ENCODE peak calls at places on chromosomes 11 and 22, in nine cellular contexts. One of them, this sample, is unnamed.

GRCh38 chr22:25210831-25211230 is 8.6 kb upstream of the CRYBB2 start:
- DNase-seq in sigmoid colon: no peak
- DNase-seq in uterus: no peak
- DNase-seq in heart left ventricle: no peak
- DNase-seq in stomach: no peak
- DNase-seq in body of pancreas: no peak
- DNase-seq in IMR-90: no peak
- DNase-seq in NB4: no peak
- DNase-seq in prostate gland: no peak
- DNase-seq in this sample: no peak

GRCh38 chr11:115170133-115170815 is 333.9 kb downstream of the CADM1 start:
- DNase-seq in prostate gland: no peak
- DNase-seq in body of pancreas: peak; percentile 23
- DNase-seq in sigmoid colon: no peak
- DNase-seq in NB4: peak; percentile 30
- DNase-seq in uterus: no peak
- DNase-seq in IMR-90: peak; percentile 38
- DNase-seq in heart left ventricle: no peak
- DNase-seq in stomach: no peak
- DNase-seq in this sample: peak; percentile 34

GRCh38 chr11:67043572-67044329 is 12.9 kb upstream of the RHOD start:
- DNase-seq in uterus: no peak
- DNase-seq in sigmoid colon: no peak
- DNase-seq in NB4: no peak
- DNase-seq in stomach: no peak
- DNase-seq in body of pancreas: no peak
- DNase-seq in prostate gland: no peak
- DNase-seq in heart left ventricle: no peak
- DNase-seq in IMR-90: peak; percentile 18
- DNase-seq in this sample: no peak

GRCh38 chr11:70141490-70142014 is 61.5 kb upstream of the FADD start:
- DNase-seq in sigmoid colon: no peak
- DNase-seq in NB4: no peak
- DNase-seq in stomach: no peak
- DNase-seq in uterus: peak; percentile 25
- DNase-seq in prostate gland: no peak
- DNase-seq in body of pancreas: no peak
- DNase-seq in IMR-90: no peak
- DNase-seq in heart left ventricle: no peak
- DNase-seq in this sample: no peak

GRCh38 chr11:100557830-100558611 is 129.1 kb upstream of the ARHGAP42 start:
- DNase-seq in prostate gland: no peak
- DNase-seq in uterus: no peak
- DNase-seq in sigmoid colon: no peak
- DNase-seq in body of pancreas: no peak
- DNase-seq in NB4: no peak
- DNase-seq in IMR-90: peak; percentile 63
- DNase-seq in heart left ventricle: no peak
- DNase-seq in stomach: no peak
- DNase-seq in this sample: no peak

GRCh38 chr11:67251841-67252240 is 14.4 kb upstream of the GRK2 start:
- DNase-seq in heart left ventricle: no peak
- DNase-seq in NB4: no peak
- DNase-seq in sigmoid colon: no peak
- DNase-seq in stomach: no peak
- DNase-seq in body of pancreas: no peak
- DNase-seq in IMR-90: no peak
- DNase-seq in uterus: no peak
- DNase-seq in prostate gland: no peak
- DNase-seq in this sample: no peak

GRCh38 chr11:134504146-134504905 is 92.3 kb upstream of the B3GAT1 start:
- DNase-seq in heart left ventricle: no peak
- DNase-seq in uterus: no peak
- DNase-seq in body of pancreas: no peak
- DNase-seq in NB4: no peak
- DNase-seq in stomach: peak; percentile 23
- DNase-seq in prostate gland: no peak
- DNase-seq in sigmoid colon: no peak
- DNase-seq in IMR-90: no peak
- DNase-seq in this sample: no peak

GRCh38 chr22:19513823-19514222 is 10.4 kb downstream of the CLDN5 start:
- DNase-seq in sigmoid colon: no peak
- DNase-seq in body of pancreas: no peak
- DNase-seq in uterus: no peak
- DNase-seq in IMR-90: no peak
- DNase-seq in NB4: no peak
- DNase-seq in prostate gland: no peak
- DNase-seq in heart left ventricle: no peak
- DNase-seq in stomach: no peak
- DNase-seq in this sample: no peak

GRCh38 chr11:129192150-129192549 is at the start of gene ARHGAP32:
- DNase-seq in prostate gland: no peak
- DNase-seq in IMR-90: no peak
- DNase-seq in uterus: no peak
- DNase-seq in sigmoid colon: no peak
- DNase-seq in heart left ventricle: no peak
- DNase-seq in stomach: no peak
- DNase-seq in body of pancreas: no peak
- DNase-seq in NB4: no peak
- DNase-seq in this sample: no peak

GRCh38 chr11:114068327-114068726 is 8.8 kb downstream of the ZBTB16 start:
- DNase-seq in NB4: no peak
- DNase-seq in uterus: no peak
- DNase-seq in IMR-90: no peak
- DNase-seq in heart left ventricle: no peak
- DNase-seq in prostate gland: no peak
- DNase-seq in body of pancreas: no peak
- DNase-seq in stomach: no peak
- DNase-seq in sigmoid colon: peak; percentile 29
- DNase-seq in this sample: no peak
- TF ChIP-seq POLR2A in NB4: no peak
- TF ChIP-seq POLR2A in uterus: no peak
- TF ChIP-seq POLR2A in IMR-90: no peak
- TF ChIP-seq POLR2A in heart left ventricle: no peak
- TF ChIP-seq POLR2A in prostate gland: no peak
- TF ChIP-seq POLR2A in body of pancreas: no peak
- TF ChIP-seq POLR2A in stomach: no peak
- TF ChIP-seq POLR2A in sigmoid colon: no peak
- TF ChIP-seq POLR2A in this sample: no peak

GRCh38 chr11:76704171-76704948 is 33.8 kb upstream of the LRRC32 start:
- DNase-seq in prostate gland: no peak
- DNase-seq in heart left ventricle: no peak
- DNase-seq in sigmoid colon: no peak
- DNase-seq in NB4: no peak
- DNase-seq in stomach: no peak
- DNase-seq in body of pancreas: no peak
- DNase-seq in uterus: no peak
- DNase-seq in IMR-90: no peak
- DNase-seq in this sample: peak; percentile 56
- TF ChIP-seq POLR2A in prostate gland: no peak
- TF ChIP-seq POLR2A in heart left ventricle: no peak
- TF ChIP-seq POLR2A in sigmoid colon: no peak
- TF ChIP-seq POLR2A in NB4: no peak
- TF ChIP-seq POLR2A in stomach: no peak
- TF ChIP-seq POLR2A in body of pancreas: no peak
- TF ChIP-seq POLR2A in uterus: no peak
- TF ChIP-seq POLR2A in IMR-90: no peak
- TF ChIP-seq POLR2A in this sample: no peak

DNA sequence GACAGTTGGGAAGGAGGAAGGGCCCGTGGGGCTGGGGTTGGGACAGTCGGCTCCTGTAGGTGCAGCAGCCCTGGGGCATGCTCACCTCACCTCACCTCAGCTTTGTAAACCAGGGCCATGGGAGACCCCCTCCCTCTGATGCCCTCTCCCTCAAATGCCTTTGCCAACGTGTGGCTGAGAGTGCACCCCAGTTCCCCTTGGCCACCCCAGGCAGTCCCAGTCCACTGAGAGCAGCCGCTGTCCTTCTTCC is 4.2 kb upstream of the NEAT1 start:
- DNase-seq in sigmoid colon: no peak
- DNase-seq in IMR-90: no peak
- DNase-seq in body of pancreas: no peak
- DNase-seq in heart left ventricle: no peak
- DNase-seq in NB4: no peak
- DNase-seq in uterus: no peak
- DNase-seq in stomach: no peak
- DNase-seq in prostate gland: no peak
- DNase-seq in this sample: peak; percentile 73
- TF ChIP-seq POLR2A in sigmoid colon: peak; percentile 45
- TF ChIP-seq POLR2A in IMR-90: no peak
- TF ChIP-seq POLR2A in body of pancreas: no peak
- TF ChIP-seq POLR2A in heart left ventricle: peak; percentile 61
- TF ChIP-seq POLR2A in NB4: no peak
- TF ChIP-seq POLR2A in uterus: peak; percentile 43
- TF ChIP-seq POLR2A in stomach: no peak
- TF ChIP-seq POLR2A in prostate gland: peak; percentile 46
- TF ChIP-seq POLR2A in this sample: no peak

GRCh38 chr11:73327812-73328364 is 19.8 kb downstream of the ARHGEF17 start:
- DNase-seq in IMR-90: no peak
- DNase-seq in heart left ventricle: no peak
- DNase-seq in prostate gland: no peak
- DNase-seq in stomach: no peak
- DNase-seq in body of pancreas: no peak
- DNase-seq in uterus: no peak
- DNase-seq in NB4: no peak
- DNase-seq in sigmoid colon: no peak
- DNase-seq in this sample: no peak
- TF ChIP-seq POLR2A in IMR-90: no peak
- TF ChIP-seq POLR2A in heart left ventricle: no peak
- TF ChIP-seq POLR2A in prostate gland: no peak
- TF ChIP-seq POLR2A in stomach: no peak
- TF ChIP-seq POLR2A in body of pancreas: no peak
- TF ChIP-seq POLR2A in uterus: no peak
- TF ChIP-seq POLR2A in NB4: no peak
- TF ChIP-seq POLR2A in sigmoid colon: no peak
- TF ChIP-seq POLR2A in this sample: no peak

DNA sequence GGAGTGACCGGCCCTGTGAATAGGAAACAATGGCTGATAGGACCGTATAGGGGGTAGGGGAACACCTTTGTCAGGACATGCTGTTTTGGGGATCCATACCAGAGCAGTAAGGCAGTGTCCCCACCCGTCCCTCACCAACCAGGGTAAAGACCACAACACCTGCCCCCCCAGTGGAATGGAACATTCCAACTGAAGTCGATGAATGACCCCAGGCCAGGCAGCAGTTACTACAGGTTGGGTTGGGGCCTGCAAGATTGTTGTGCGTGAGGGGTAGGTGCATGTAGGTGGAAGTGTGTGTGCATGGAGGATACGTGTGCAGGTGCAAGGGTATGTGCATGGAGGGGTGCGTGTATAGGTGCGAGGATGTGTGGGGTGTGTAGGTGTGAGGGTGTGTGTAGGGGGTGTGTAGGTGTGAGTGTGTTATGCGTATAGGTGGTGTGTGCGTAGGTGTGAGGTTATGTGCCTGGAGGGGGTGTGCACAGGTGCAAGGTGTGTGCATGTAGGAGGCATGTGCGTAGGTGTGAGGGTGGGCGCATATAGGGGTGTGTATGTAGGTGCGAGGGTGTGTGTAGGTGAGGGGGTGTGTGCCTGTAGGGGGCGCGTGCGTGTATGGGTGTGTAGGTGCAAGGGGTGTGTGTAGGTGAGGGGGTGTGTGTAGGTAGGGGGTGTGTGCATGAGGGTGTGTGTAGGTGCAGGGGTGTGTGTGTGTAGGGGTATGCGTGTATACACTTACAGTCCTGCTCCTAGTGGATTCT is 32.9 kb downstream of the PISD start:
- DNase-seq in prostate gland: no peak
- DNase-seq in heart left ventricle: no peak
- DNase-seq in stomach: no peak
- DNase-seq in uterus: no peak
- DNase-seq in body of pancreas: no peak
- DNase-seq in NB4: no peak
- DNase-seq in IMR-90: no peak
- DNase-seq in sigmoid colon: no peak
- DNase-seq in this sample: peak; percentile 49
- TF ChIP-seq POLR2A in prostate gland: no peak
- TF ChIP-seq POLR2A in heart left ventricle: no peak
- TF ChIP-seq POLR2A in stomach: no peak
- TF ChIP-seq POLR2A in uterus: no peak
- TF ChIP-seq POLR2A in body of pancreas: no peak
- TF ChIP-seq POLR2A in NB4: no peak
- TF ChIP-seq POLR2A in IMR-90: peak; percentile 33
- TF ChIP-seq POLR2A in sigmoid colon: no peak
- TF ChIP-seq POLR2A in this sample: peak; percentile 26

DNA sequence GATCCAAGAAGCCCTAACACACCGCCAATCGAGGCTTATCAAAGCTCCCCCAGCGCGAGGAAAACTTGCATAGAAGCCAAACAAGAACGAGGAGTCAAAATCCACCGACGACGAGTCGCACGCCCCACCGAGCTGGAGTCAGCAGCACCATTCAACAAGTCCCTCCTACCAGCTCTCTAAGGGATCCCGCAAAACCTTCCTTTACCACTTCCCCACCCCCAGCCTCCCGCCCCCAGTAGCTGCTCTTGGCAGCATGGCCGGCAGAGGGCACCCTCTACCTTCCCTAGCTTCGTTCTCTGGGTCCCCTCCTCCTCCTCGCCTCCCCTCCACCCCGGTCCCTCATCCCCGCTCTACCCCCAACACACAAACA is 1.4 kb downstream of the BDNF start:
- DNase-seq in NB4: peak; percentile 81
- DNase-seq in uterus: peak; percentile 50
- DNase-seq in sigmoid colon: peak; percentile 77
- DNase-seq in heart left ventricle: peak; percentile 86
- DNase-seq in body of pancreas: peak; percentile 69
- DNase-seq in prostate gland: peak; percentile 60
- DNase-seq in IMR-90: peak; percentile 92
- DNase-seq in stomach: peak; percentile 74
- DNase-seq in this sample: peak; percentile 68
- TF ChIP-seq POLR2A in NB4: no peak
- TF ChIP-seq POLR2A in uterus: no peak
- TF ChIP-seq POLR2A in sigmoid colon: no peak
- TF ChIP-seq POLR2A in heart left ventricle: no peak
- TF ChIP-seq POLR2A in body of pancreas: no peak
- TF ChIP-seq POLR2A in prostate gland: no peak
- TF ChIP-seq POLR2A in IMR-90: no peak
- TF ChIP-seq POLR2A in stomach: no peak
- TF ChIP-seq POLR2A in this sample: no peak

This sample was measured in erythroblast.